ENCODE peak calls at places on chromosomes 11 and 22, in five cellular contexts. M is GM13977, Q is fibroblast of mammary gland, D is colonic mucosa, X is mucosa of descending colon. F is an unnamed sample.

GRCh38 chr11:126716456-126717083 is 284.0 kb downstream of the KIRREL3 start:
- DNase-seq in M (peak; percentile 72), Q (peak; percentile 42), D (peak; percentile 51), X (peak; percentile 50), F (no peak)

GRCh38 chr11:66868726-66869291 is 11.9 kb downstream of the LRFN4 start:
- DNase-seq in M (peak; percentile 95), Q (no peak), D (peak; percentile 83), X (peak; percentile 89), F (peak; percentile 81)

GRCh38 chr22:26551568-26551967 is 38.4 kb downstream of the TPST2 start:
- DNase-seq in M (no peak), Q (no peak), D (no peak), X (no peak), F (no peak)

GRCh38 chr11:92314499-92314898 is 89.9 kb downstream of the FAT3 start:
- DNase-seq in M (no peak), Q (no peak), D (no peak), X (no peak), F (no peak)

GRCh38 chr11:10493041-10493663 is 38.1 kb downstream of the AMPD3 start:
- DNase-seq in M (no peak), Q (no peak), D (no peak), X (no peak), F (no peak)

GRCh38 chr22:33579448-33580093 is 340.7 kb downstream of the LARGE1 start:
- DNase-seq in M (peak; percentile 52), Q (peak; percentile 52), D (peak; percentile 81), X (peak; percentile 52), F (peak; percentile 74)

GRCh38 chr11:2804189-2804588 is 81.4 kb downstream of the CDKN1C start:
- DNase-seq in M (no peak), Q (no peak), D (peak; percentile 11), X (peak; percentile 9), F (peak; percentile 44)

GRCh38 chr11:76752321-76753175 is 30.6 kb upstream of the TSKU start:
- DNase-seq in M (no peak), Q (peak; percentile 96), D (peak; percentile 90), X (peak; percentile 87), F (peak; percentile 90)

GRCh38 chr11:98289592-98289991 is 731.2 kb upstream of the CNTN5 start:
- DNase-seq in M (no peak), Q (no peak), D (no peak), X (no peak), F (no peak)

GRCh38 chr11:125128450-125128849 is 17.0 kb upstream of the TMEM218 start:
- DNase-seq in M (no peak), Q (peak; percentile 68), D (no peak), X (no peak), F (no peak)

GRCh38 chr11:9616858-9617257 is 43.4 kb downstream of the WEE1 start:
- DNase-seq in M (no peak), Q (peak; percentile 40), D (no peak), X (no peak), F (no peak)

GRCh38 chr11:129391864-129392263 is 16.2 kb downstream of the BARX2 start:
- DNase-seq in M (no peak), Q (no peak), D (no peak), X (no peak), F (no peak)

GRCh38 chr11:57358991-57359390 is 20.8 kb downstream of the P2RX3 start:
- DNase-seq in M (no peak), Q (no peak), D (no peak), X (no peak), F (no peak)

GRCh38 chr22:47154621-47155081 is 392.2 kb downstream of the TBC1D22A start:
- DNase-seq in M (no peak), Q (peak; percentile 65), D (no peak), X (no peak), F (no peak)

GRCh38 chr11:64951529-64951928 is 15.8 kb upstream of the GPHA2 start:
- DNase-seq in M (no peak), Q (no peak), D (no peak), X (no peak), F (no peak)

GRCh38 chr11:32069361-32070058 is 21.4 kb upstream of the RCN1 start:
- DNase-seq in M (no peak), Q (no peak), D (no peak), X (no peak), F (no peak)

GRCh38 chr11:32070707-32071106 is 20.2 kb upstream of the RCN1 start:
- DNase-seq in M (no peak), Q (no peak), D (no peak), X (no peak), F (no peak)

GRCh38 chr11:32068134-32068533 is 22.7 kb upstream of the RCN1 start:
- DNase-seq in M (no peak), Q (peak; percentile 35), D (no peak), X (no peak), F (no peak)

GRCh38 chr11:32072872-32073661 is 17.8 kb upstream of the RCN1 start:
- DNase-seq in M (no peak), Q (peak; percentile 27), D (no peak), X (no peak), F (no peak)

GRCh38 chr11:32071811-32072210 is 19.1 kb upstream of the RCN1 start:
- DNase-seq in M (no peak), Q (peak; percentile 56), D (no peak), X (no peak), F (no peak)
- TF ChIP-seq CTCF in M (no peak), Q (peak; percentile 69), D (no peak), X (no peak), F (no peak)

DNA sequence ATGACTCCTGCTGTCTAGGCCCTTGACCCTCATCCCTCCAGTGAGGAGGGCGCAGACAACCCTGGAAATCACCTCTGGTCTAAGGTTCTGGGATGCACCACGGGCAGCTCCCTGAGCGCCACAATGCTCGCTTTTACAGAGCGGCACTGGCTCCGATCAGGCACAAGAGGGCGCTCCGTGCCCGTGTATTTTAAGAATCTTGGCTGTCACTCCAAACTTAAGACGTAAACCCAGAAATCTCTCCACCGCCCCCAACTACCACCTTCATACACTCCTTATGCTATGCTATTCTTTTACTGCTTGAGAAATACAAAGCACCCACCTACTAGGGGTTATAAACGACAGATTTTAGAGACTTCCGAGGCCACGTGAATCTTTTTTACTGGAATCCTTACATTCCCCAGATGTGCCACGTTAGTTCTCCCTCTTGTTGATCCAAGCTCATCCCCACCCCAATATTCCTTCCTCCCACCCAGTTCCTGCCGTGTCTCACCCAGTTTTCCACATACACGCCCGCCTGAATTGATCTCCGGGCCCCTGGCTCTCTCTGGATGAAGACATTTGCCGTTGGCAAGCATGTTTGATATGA is 453.6 kb downstream of the OPCML start:
- DNase-seq in M (peak; percentile 62), Q (peak; percentile 37), D (no peak), X (peak; percentile 38), F (no peak)
- TF ChIP-seq CTCF in M (peak; percentile 89), Q (peak; percentile 73), D (peak; percentile 56), X (peak; percentile 31), F (peak; percentile 75)

GRCh38 chr11:72103754-72104167 is 664 bp upstream of the LAMTOR1 start:
- DNase-seq in M (no peak), Q (no peak), D (no peak), X (no peak), F (no peak)

GRCh38 chr11:72102631-72102945 is 509 bp downstream of the LAMTOR1 start:
- DNase-seq in M (no peak), Q (no peak), D (no peak), X (no peak), F (no peak)

GRCh38 chr11:72100462-72100861 is 2.6 kb downstream of the LAMTOR1 start:
- DNase-seq in M (no peak), Q (peak; percentile 45), D (no peak), X (no peak), F (no peak)

GRCh38 chr11:72102162-72102561 is 935 bp downstream of the LAMTOR1 start:
- DNase-seq in M (no peak), Q (no peak), D (no peak), X (no peak), F (no peak)

DNA sequence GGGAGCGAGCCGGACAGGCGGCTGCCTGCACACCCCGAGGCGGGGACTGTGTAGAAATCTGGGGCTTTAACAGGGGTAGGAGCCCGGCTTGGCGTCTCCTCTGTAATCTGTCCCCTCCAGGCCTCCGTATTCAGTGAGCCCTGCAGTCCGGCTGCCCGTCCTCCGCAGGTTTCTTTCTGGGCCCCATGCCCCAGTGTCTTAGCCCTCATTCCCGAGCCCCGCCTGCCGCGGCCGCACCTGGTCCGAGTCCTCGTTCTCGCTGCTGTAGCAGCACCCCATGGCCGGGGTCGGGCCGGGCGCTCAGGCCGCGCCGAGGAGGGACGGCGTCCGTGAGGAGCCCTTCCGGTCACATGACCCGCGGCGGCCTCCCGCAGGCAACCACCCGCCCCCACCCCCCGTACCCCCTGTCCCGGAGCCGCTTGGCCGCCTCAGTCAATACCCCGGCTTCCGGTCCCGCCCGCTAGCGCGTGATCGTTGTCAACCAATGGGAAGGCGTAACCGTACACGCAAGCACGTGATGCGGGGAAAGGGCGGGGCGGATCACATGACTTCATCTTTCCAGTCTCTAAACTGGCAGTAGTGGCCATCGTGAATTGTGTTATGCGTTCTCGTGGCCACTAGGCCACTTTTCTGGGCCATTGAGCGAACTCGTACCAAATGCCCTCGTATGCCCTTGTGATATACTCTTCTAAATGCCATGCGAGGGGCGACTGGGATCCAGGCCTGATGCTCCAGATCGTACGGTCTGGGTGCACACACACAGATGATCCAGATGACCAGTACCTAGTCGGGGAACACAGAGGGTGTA is at the start of gene LAMTOR1:
- DNase-seq in M (peak; percentile 95), Q (peak; percentile 99), D (peak; percentile 100), X (peak; percentile 99), F (peak; percentile 100)
- TF ChIP-seq CTCF in M (peak; percentile 5), Q (peak; percentile 40), D (peak; percentile 34), X (no peak), F (peak; percentile 12)

DNA sequence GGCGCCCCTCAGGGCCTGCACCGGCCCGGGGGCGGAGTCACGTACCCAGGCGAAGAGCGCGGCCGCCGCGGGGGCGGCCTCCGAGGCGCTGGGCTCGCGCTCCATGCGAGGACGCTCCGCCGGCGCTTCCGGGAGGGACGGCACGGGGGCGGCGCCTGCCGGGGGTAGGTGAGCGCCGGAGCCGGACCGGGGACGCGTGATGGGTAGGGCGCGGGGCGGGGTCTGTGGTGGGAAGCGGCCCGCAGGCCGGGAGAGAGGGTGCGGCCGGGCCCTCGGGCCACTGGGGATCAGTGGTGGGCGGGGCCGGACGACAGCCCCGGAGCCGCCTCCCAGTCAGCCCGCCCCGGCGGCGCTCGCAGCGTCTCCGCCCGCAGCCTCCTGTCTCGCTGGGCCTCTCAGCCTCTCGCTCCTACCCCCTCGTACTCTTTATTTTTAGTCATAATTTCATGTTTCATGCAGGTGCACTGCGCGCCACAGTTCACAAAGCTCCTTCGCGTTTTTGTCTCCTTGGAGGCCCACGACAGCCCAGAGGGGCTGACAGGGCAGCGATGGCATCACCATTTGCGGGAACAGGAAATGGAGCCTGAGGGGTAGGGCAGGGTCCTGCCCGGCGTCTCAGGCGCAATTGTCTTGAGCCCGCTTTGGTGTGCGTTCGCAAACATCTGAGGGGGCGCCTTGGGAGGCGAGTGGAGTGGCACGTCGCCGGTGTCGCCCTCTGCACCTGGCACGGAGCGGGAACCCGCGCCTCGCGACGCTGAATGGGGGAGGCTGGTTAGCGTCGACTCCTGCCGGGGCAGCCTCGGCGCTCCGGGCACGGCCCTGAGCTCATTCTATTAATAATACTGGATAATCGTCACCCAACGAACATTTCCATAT is at the start of gene SERGEF:
- DNase-seq in M (peak; percentile 97), Q (peak; percentile 75), D (peak; percentile 97), X (peak; percentile 98), F (peak; percentile 98)
- TF ChIP-seq CTCF in M (no peak), Q (no peak), D (no peak), X (no peak), F (no peak)